ENCODE peak calls at places on chromosome 1, in six cellular contexts. L, E, K, O, H and S are unnamed samples.
A peak's percentile ranks its signal among the peaks of the same experiment; 100 is the strongest.

GRCh38 chr1:19735419-19736127 is 64.1 kb downstream of the TMCO4 start:
- DNase-seq in L (no peak), E (no peak), K (no peak), O (no peak), H (no peak), S (no peak)

GRCh38 chr1:235075121-235075954 is 53.3 kb downstream of the TOMM20 start:
- DNase-seq in L (no peak), E (peak; percentile 89), K (no peak), O (peak; percentile 98), H (no peak), S (no peak)

GRCh38 chr1:4424766-4425165 is 229.6 kb upstream of the AJAP1 start:
- DNase-seq in L (no peak), E (no peak), K (no peak), O (no peak), H (no peak), S (no peak)

GRCh38 chr1:223230161-223230881 is 87.3 kb upstream of the TLR5 start:
- DNase-seq in L (no peak), E (no peak), K (no peak), O (no peak), H (no peak), S (no peak)

GRCh38 chr1:27570383-27570755 is 33.6 kb downstream of the AHDC1 start:
- DNase-seq in L (no peak), E (no peak), K (no peak), O (no peak), H (no peak), S (no peak)

GRCh38 chr1:31417148-31417547 is 4.1 kb downstream of the SERINC2 start:
- DNase-seq in L (no peak), E (peak; percentile 92), K (no peak), O (no peak), H (no peak), S (no peak)

GRCh38 chr1:239084459-239085080 is 301.8 kb upstream of the CHRM3 start:
- DNase-seq in L (peak; percentile 47), E (no peak), K (no peak), O (no peak), H (no peak), S (no peak)

GRCh38 chr1:152002960-152003359 is 9.3 kb upstream of the S100A10 start:
- DNase-seq in L (no peak), E (no peak), K (no peak), O (no peak), H (no peak), S (no peak)

GRCh38 chr1:188277771-188278170 is 1449.0 kb downstream of the PLA2G4A start:
- DNase-seq in L (no peak), E (no peak), K (no peak), O (no peak), H (no peak), S (no peak)

GRCh38 chr1:23845163-23845562 is 19.9 kb upstream of the HMGCL start:
- DNase-seq in L (no peak), E (no peak), K (peak; percentile 9), O (no peak), H (no peak), S (peak; percentile 36)

GRCh38 chr1:242002528-242002927 is 3.6 kb upstream of the MAP1LC3C start:
- DNase-seq in L (no peak), E (no peak), K (no peak), O (no peak), H (no peak), S (no peak)

GRCh38 chr1:3588395-3588794 is 22.9 kb downstream of the MEGF6 start:
- DNase-seq in L (no peak), E (no peak), K (no peak), O (no peak), H (no peak), S (no peak)

GRCh38 chr1:33244809-33245186 is 11.5 kb upstream of the ZNF362 start:
- DNase-seq in L (no peak), E (no peak), K (no peak), O (no peak), H (no peak), S (no peak)

GRCh38 chr1:201310986-201311355 is 27.7 kb downstream of the PKP1 start:
- DNase-seq in L (no peak), E (no peak), K (no peak), O (no peak), H (no peak), S (no peak)

GRCh38 chr1:90391116-90391515 is 326.0 kb downstream of the BARHL2 start:
- DNase-seq in L (no peak), E (no peak), K (no peak), O (no peak), H (no peak), S (no peak)

GRCh38 chr1:33047290-33047689 is 10.6 kb upstream of the AK2 start:
- DNase-seq in L (no peak), E (no peak), K (no peak), O (no peak), H (no peak), S (no peak)

GRCh38 chr1:46485564-46486431 is 3.8 kb upstream of the DMBX1 start:
- DNase-seq in L (peak; percentile 67), E (no peak), K (no peak), O (no peak), H (peak; percentile 58), S (no peak)

GRCh38 chr1:117036018-117036421 is 24.1 kb upstream of the TTF2 start:
- DNase-seq in L (no peak), E (no peak), K (peak; percentile 37), O (no peak), H (no peak), S (no peak)

GRCh38 chr1:243712890-243713425 is 137.1 kb downstream of the AKT3 start:
- DNase-seq in L (no peak), E (no peak), K (no peak), O (no peak), H (no peak), S (peak; percentile 43)

GRCh38 chr1:115056395-115056798 is 26.8 kb downstream of the TSHB start:
- DNase-seq in L (no peak), E (no peak), K (no peak), O (no peak), H (no peak), S (peak; percentile 88)

DNA sequence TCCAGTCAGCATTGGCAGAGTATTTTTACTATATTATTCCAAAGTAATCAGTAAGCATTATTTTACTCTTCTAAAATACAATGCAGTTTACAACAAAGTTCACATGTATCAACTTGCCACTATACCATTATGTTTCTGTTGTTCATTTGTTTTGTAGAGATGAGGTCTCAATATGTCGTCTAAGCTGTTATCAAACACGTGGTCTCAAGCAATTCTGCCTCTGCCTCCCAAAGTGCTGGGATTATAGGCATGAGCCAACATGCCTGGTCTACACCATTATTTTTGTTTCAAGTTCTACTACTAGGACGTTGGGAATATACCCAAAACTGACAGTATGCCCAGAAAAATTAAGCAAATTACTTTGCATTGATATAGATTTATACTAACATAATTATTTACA is 19.8 kb downstream of the FAF1 start:
- DNase-seq in L (no peak), E (no peak), K (no peak), O (no peak), H (no peak), S (no peak)
- TF ChIP-seq GABPA in L (no peak), E (no peak), K (no peak), O (no peak), H (no peak), S (no peak)

DNA sequence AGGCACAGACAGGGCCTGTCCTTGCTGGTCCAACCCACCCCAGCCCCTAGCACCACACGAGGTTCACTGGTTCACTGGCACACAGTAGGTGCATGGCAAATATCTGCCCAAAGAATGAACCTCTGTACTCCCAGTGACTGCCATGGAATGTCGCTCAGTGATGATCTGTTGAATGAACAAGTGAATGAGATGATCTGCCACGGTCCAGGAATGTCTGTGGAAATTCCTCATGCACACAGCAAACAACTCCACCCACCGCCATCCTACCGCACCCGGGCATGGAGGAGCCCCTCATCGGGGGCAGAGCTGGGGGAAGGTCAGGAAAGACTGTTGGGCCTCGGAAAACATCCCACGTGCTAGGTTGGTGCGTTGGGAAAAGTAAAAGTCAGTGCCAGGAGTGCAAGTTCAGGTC is 1.7 kb downstream of the HSPG2 start:
- DNase-seq in L (no peak), E (peak; percentile 81), K (no peak), O (no peak), H (no peak), S (no peak)
- H3K4me3 ChIP-seq in L (no peak overlapping the region), E (peak overlapping the region; percentile 88), K (peak overlapping the region; percentile 57), O (no peak overlapping the region), H (no peak overlapping the region), S (no peak overlapping the region)

DNA sequence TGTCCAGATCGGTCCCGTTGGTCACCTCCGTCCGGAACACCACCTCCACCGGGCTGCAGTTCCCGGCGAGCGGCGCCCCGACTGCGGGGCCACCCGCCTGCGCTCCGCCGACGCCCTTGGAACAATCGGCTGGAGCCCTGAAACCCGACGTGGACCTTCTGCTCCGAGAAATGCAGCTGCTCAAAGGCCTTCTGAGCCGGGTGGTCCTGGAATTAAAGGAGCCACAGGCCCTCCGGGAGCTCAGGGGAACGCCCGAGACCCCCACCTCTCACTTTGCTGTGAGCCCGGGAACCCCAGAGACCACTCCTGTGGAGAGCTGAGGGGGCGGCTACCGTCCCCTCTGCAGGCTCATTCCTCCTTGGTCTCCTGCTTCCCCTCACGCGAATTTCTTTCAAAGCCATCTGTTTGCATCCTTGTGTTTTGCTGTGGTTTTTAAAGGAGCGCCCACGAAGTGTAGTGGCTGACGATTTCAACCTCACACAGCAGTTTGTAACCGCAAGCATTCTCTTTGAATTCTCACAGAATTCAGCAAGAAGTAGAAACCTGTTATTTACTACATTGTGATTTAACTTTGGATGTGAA is 6.1 kb downstream of the FCRLB start:
- DNase-seq in L (no peak), E (no peak), K (no peak), O (no peak), H (no peak), S (peak; percentile 68)
- TF ChIP-seq GABPA in L (no peak), E (no peak), K (no peak), O (no peak), H (no peak), S (no peak)

GRCh38 chr1:75614455-75615379 is 3.8 kb upstream of the SLC44A5 start:
- DNase-seq in L (peak; percentile 79), E (peak; percentile 57), K (peak; percentile 62), O (no peak), H (peak; percentile 86), S (peak; percentile 15)
- H3K4me3 ChIP-seq in L (peak overlapping the region; percentile 80), E (peak overlapping the region; percentile 81), K (peak overlapping the region; percentile 10), O (no peak overlapping the region), H (peak overlapping the region; percentile 73), S (no peak overlapping the region)

GRCh38 chr1:212586429-212587303 is 21.9 kb upstream of the ATF3 start:
- DNase-seq in L (no peak), E (no peak), K (no peak), O (peak; percentile 58), H (no peak), S (no peak)

GRCh38 chr1:212583643-212584042 is 24.9 kb upstream of the ATF3 start:
- DNase-seq in L (no peak), E (no peak), K (no peak), O (no peak), H (no peak), S (no peak)

GRCh38 chr1:212584092-212584886 is 24.3 kb upstream of the ATF3 start:
- DNase-seq in L (no peak), E (no peak), K (no peak), O (no peak), H (no peak), S (no peak)

GRCh38 chr1:212583082-212583615 is 25.4 kb upstream of the ATF3 start:
- DNase-seq in L (no peak), E (no peak), K (no peak), O (no peak), H (no peak), S (no peak)

GRCh38 chr1:212585210-212585609 is 23.4 kb upstream of the ATF3 start:
- DNase-seq in L (no peak), E (no peak), K (no peak), O (no peak), H (no peak), S (no peak)
- TF ChIP-seq GABPA in L (no peak), E (no peak), K (no peak), O (no peak), H (no peak), S (no peak)